ENCODE peak calls at places on chromosomes 16 and 17, in five cellular contexts. Q, X, F, O and N are unnamed samples.

GRCh38 chr17:28346746-28347246 is 10.5 kb downstream of the POLDIP2 start:
- DNase-seq in Q (no peak), X (peak; percentile 48), F (peak; percentile 57), O (peak; percentile 69), N (no peak)

GRCh38 chr17:79595471-79595870 is 15.4 kb downstream of the RBFOX3 start:
- DNase-seq in Q (no peak), X (no peak), F (no peak), O (no peak), N (no peak)

GRCh38 chr17:5468075-5468473 is 708 bp downstream of the DHX33 start:
- DNase-seq in Q (no peak), X (no peak), F (peak; percentile 11), O (no peak), N (no peak)

GRCh38 chr17:71423871-71424546 is 696.8 kb upstream of the SOX9 start:
- DNase-seq in Q (no peak), X (peak; percentile 22), F (no peak), O (no peak), N (no peak)

GRCh38 chr17:17853811-17854527 is 17.2 kb upstream of the SREBF1 start:
- DNase-seq in Q (no peak), X (no peak), F (no peak), O (no peak), N (no peak)

GRCh38 chr16:6735631-6736030 is 597.0 kb upstream of the RBFOX1 start:
- DNase-seq in Q (no peak), X (no peak), F (no peak), O (no peak), N (no peak)

GRCh38 chr16:3771513-3771912 is 54.2 kb upstream of the TRAP1 start:
- DNase-seq in Q (no peak), X (peak; percentile 40), F (no peak), O (no peak), N (no peak)

GRCh38 chr17:64974750-64975317 is 55.6 kb upstream of the LRRC37A3 start:
- DNase-seq in Q (no peak), X (no peak), F (peak; percentile 87), O (no peak), N (no peak)

GRCh38 chr17:55343114-55343513 is 78.4 kb downstream of the HLF start:
- DNase-seq in Q (no peak), X (no peak), F (no peak), O (no peak), N (no peak)

GRCh38 chr17:12256380-12256995 is 235.8 kb downstream of the MAP2K4 start:
- DNase-seq in Q (no peak), X (peak; percentile 75), F (peak; percentile 43), O (peak; percentile 35), N (peak; percentile 3)

GRCh38 chr17:4307179-4307930 is 43.6 kb upstream of the ANKFY1 start:
- DNase-seq in Q (no peak), X (no peak), F (no peak), O (no peak), N (no peak)

GRCh38 chr17:59356543-59357218 is 25.2 kb downstream of the YPEL2 start:
- DNase-seq in Q (no peak), X (no peak), F (no peak), O (no peak), N (no peak)
- TF ChIP-seq ESRRA in Q (no peak), X (no peak), F (no peak), O (no peak), N (no peak)

DNA sequence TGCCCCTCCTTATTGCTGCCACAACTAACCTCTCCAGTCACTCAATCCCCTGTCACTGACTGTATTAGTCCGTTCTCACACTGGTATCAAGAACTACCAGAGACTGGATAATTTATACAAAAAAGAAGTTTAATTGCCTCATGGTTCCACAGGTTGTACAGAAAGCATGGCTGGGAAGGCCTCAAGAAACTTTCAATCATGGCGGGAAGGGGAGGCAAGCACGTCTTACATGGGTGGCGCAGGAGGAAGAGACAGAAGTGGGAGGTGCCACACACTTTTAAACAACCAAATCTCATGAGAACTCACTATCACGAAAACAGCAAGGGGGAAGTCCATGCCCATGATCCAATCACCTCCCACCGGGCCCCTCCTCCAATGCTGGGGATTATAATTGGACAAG is 86.0 kb upstream of the BCAR1 start:
- DNase-seq in Q (no peak), X (no peak), F (no peak), O (no peak), N (no peak)
- TF ChIP-seq ESRRA in Q (no peak), X (no peak), F (no peak), O (no peak), N (no peak)

GRCh38 chr16:80683646-80684045 is 120.8 kb downstream of the CDYL2 start:
- DNase-seq in Q (no peak), X (no peak), F (no peak), O (no peak), N (no peak)

GRCh38 chr16:80682435-80683070 is 121.8 kb downstream of the CDYL2 start:
- DNase-seq in Q (no peak), X (no peak), F (no peak), O (no peak), N (no peak)

GRCh38 chr16:80680046-80680445 is 124.4 kb downstream of the CDYL2 start:
- DNase-seq in Q (no peak), X (no peak), F (no peak), O (no peak), N (no peak)

GRCh38 chr16:80681436-80681835 is 123.0 kb downstream of the CDYL2 start:
- DNase-seq in Q (no peak), X (no peak), F (no peak), O (no peak), N (no peak)

DNA sequence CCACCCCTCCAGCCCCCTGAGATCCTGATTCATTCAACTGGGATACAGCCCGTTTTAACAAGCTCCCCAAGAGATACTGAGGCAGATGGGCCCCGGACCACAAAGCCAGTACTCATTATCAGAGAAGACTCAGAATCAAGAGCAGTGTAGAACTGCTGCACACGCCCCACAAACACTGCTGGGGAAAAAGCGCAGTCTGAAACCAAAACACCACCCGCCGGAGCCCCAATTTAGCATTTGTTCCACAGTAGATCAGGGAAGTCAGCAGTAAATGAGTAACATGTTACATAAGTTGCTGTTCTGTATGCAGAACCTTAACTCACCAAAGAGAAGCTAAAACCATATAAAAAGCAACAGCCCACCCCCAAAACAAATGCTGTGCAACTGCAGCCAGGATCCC is 123.6 kb downstream of the CDYL2 start:
- DNase-seq in Q (no peak), X (no peak), F (no peak), O (no peak), N (no peak)
- TF ChIP-seq ESRRA in Q (no peak), X (no peak), F (no peak), O (no peak), N (no peak)

DNA sequence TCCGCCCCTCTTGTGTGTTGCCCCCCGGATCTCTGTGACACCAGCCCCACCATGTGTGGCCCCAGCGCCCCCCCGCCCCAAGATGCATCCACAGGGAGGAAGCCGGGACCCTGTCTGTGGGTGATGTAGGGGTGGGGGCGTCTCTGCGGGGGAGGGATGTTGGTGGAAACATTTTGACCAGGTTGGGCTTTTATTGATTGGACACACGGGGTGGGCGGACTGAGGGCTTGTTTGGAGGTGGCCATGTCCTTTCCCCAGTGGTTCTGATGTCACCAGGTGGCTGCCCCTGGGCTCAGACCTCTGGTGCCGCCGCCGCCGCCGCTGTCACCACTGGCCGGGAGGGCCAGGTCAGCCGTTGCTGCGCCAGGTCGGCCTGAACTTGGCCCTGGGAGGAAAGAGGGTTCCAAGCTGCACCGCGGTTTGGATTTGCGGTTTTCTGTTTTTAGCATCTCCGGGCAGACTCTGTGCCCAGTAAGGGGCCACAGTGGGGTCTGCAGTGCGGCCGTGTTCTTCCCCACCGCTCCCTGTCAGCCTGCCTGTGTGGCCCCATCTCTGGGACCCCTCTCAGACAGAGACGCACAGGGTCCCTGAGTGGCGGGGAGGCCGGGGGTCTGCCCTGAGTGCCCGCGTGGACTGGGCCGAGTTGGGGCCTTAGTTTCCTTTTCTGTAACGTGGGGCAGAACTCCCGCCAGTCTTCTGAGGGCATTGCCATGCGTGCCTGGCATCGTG is 19.8 kb downstream of the GSE1 start:
- DNase-seq in Q (no peak), X (no peak), F (no peak), O (no peak), N (no peak)
- TF ChIP-seq ESRRA in Q (no peak), X (no peak), F (no peak), O (no peak), N (no peak)

GRCh38 chr16:14106961-14107360 is 35.8 kb downstream of the MRTFB start:
- DNase-seq in Q (no peak), X (no peak), F (no peak), O (no peak), N (no peak)
- TF ChIP-seq ESRRA in Q (no peak), X (no peak), F (no peak), O (no peak), N (no peak)

GRCh38 chr16:67518676-67519075 is 10.0 kb upstream of the RIPOR1 start:
- DNase-seq in Q (no peak), X (no peak), F (no peak), O (no peak), N (no peak)

GRCh38 chr16:67521095-67521804 is 7.4 kb upstream of the RIPOR1 start:
- DNase-seq in Q (peak; percentile 99), X (peak; percentile 96), F (peak; percentile 97), O (peak; percentile 95), N (peak; percentile 87)

GRCh38 chr16:67516296-67517177 is 12.1 kb upstream of the RIPOR1 start:
- DNase-seq in Q (no peak), X (peak; percentile 44), F (no peak), O (no peak), N (no peak)

GRCh38 chr16:67517178-67517492 is 11.5 kb upstream of the RIPOR1 start:
- DNase-seq in Q (no peak), X (no peak), F (no peak), O (no peak), N (no peak)

GRCh38 chr16:67517661-67518423 is 10.8 kb upstream of the RIPOR1 start:
- DNase-seq in Q (no peak), X (no peak), F (no peak), O (no peak), N (peak; percentile 69)
- TF ChIP-seq ESRRA in Q (no peak), X (no peak), F (no peak), O (no peak), N (no peak)

GRCh38 chr17:36755586-36755985 is 154.2 kb downstream of the MRM1 start:
- DNase-seq in Q (peak; percentile 77), X (peak; percentile 74), F (peak; percentile 70), O (peak; percentile 20), N (no peak)
- TF ChIP-seq ESRRA in Q (no peak), X (no peak), F (no peak), O (no peak), N (no peak)

DNA sequence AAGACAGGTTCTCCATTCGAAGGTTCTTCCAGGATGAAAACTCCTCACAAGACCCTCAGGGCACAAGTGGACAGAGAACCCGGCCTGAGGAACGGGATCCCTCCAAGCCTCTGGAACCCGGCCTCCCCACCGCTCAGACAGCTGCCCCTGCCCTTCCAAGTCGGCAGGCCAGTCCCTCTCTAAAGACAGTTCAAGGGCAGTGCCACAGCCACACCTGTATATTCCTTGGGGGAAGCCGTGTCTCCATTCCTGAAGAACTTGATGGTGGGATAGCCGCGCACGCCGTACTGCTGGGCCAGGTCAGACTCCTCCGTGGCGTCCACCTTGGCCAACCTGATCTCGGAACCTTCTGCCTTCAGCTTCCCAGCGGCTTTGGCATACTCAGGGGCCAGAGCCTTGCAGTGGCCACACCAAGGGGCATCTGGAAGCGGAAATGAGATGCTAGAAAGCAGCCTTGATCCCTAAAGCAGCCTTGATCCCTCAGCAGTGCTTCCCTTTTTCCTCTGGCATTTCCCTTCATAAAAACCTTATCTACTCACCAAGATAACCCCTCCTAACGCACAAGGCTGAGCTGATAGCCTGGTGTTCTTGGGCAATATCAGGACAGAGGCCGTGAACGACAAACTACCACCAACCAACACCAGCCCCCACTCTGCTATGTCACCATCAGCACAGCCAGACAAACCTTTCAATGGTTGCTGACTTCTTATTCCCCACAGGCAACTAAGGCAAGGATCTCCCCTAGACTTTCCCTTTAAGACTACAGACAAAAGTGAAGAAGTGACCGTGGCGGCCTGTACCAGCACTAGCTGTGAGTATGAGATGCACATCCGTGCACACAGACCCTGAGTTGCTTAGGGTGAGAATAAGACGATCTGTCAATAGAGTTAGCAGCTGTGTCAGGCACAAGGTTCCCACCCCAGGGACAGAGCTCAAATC is 1.1 kb downstream of the P4HB start:
- DNase-seq in Q (no peak), X (no peak), F (peak; percentile 46), O (no peak), N (no peak)
- TF ChIP-seq ESRRA in Q (no peak), X (no peak), F (no peak), O (no peak), N (no peak)